ENCODE peak calls at places on chromosomes 1 and 21, in four cellular contexts. E is left lung, R is 8988T, J is MV-4-11. X is an unnamed sample.

GRCh38 chr21:31895069-31895851 is 22.4 kb downstream of the HUNK start:
- DNase-seq in R (no peak), J (no peak), E (no peak), X (peak)

GRCh38 chr21:45977396-45977795 is 4.2 kb upstream of the COL6A1 start:
- DNase-seq in J (no peak), R (peak), E (peak), X (peak)

GRCh38 chr21:37710555-37711293 is 205.5 kb downstream of the KCNJ6 start:
- DNase-seq in R (no peak), J (no peak), E (peak), X (peak)

GRCh38 chr1:77513839-77514763 is 168.4 kb downstream of the ZZZ3 start:
- DNase-seq in J (no peak), R (no peak), E (no peak), X (peak)

GRCh38 chr1:59557549-59557885 is 257.2 kb upstream of the HOOK1 start:
- DNase-seq in R (no peak), E (no peak), J (no peak), X (no peak)

GRCh38 chr21:41283211-41283818 is 33.3 kb upstream of the FAM3B start:
- DNase-seq in R (peak), E (no peak), J (peak), X (peak)

GRCh38 chr1:172492421-172492820 is 40.5 kb upstream of the SUCO start:
- DNase-seq in J (no peak), E (no peak), R (no peak), X (no peak)

GRCh38 chr1:36829066-36829465 is 205.2 kb downstream of the GRIK3 start:
- DNase-seq in E (no peak), R (no peak), J (peak), X (peak)

GRCh38 chr1:29416267-29416666 is 179.9 kb downstream of the PTPRU start:
- DNase-seq in R (no peak), E (no peak), J (no peak), X (no peak)

GRCh38 chr1:230868736-230869385 is 540 bp upstream of the C1orf198 start:
- DNase-seq in R (no peak), J (no peak), E (peak), X (peak)

GRCh38 chr21:25561668-25562641 is 45.3 kb downstream of the MRPL39 start:
- DNase-seq in E (peak), J (peak), R (no peak), X (no peak)

GRCh38 chr1:205610036-205610435 is 21.8 kb downstream of the ELK4 start:
- DNase-seq in R (no peak), J (no peak), E (no peak), X (no peak)

GRCh38 chr21:44919111-44919912 is 1.4 kb downstream of the ITGB2 start:
- DNase-seq in J (peak), E (peak), R (no peak), X (no peak)

GRCh38 chr1:50292276-50292675 is 131.0 kb downstream of the DMRTA2 start:
- DNase-seq in R (no peak), J (no peak), E (no peak), X (peak)

GRCh38 chr1:235948774-235949427 is 82.2 kb upstream of the LYST start:
- DNase-seq in R (no peak), E (no peak), J (no peak), X (no peak)

GRCh38 chr1:228889289-228889688 is 154.0 kb downstream of the RHOU start:
- DNase-seq in E (no peak), J (no peak), R (no peak), X (no peak)

GRCh38 chr1:248631354-248632041 is 3.4 kb downstream of the OR2T11 start:
- DNase-seq in J (peak), E (no peak), R (no peak), X (no peak)